ENCODE peak calls at places on chromosomes 5 and 9, in eight cellular contexts. Z is HL-60, E is astrocyte of the spinal cord, S is astrocyte, H is PC-9, O is endothelial cell, A is mesothelial cell of epicardium, C is transverse colon. U is an unnamed sample.

GRCh38 chr5:103280962-103281361 is 22.4 kb downstream of the MACIR start:
- DNase-seq in H (no peak), Z (no peak), C (no peak), O (no peak), E (no peak), S (no peak), A (no peak), U (no peak)

GRCh38 chr5:112240011-112240410 is 179.1 kb downstream of the EPB41L4A start:
- DNase-seq in O (no peak), A (no peak), Z (no peak), C (no peak), E (no peak), S (no peak), H (no peak), U (no peak)

GRCh38 chr5:160640417-160640816 is 211.6 kb downstream of the ATP10B start:
- DNase-seq in A (no peak), C (no peak), H (no peak), E (no peak), Z (peak), O (no peak), S (no peak), U (no peak)

GRCh38 chr9:98264510-98264909 is 9.1 kb upstream of the TBC1D2 start:
- DNase-seq in A (no peak), Z (no peak), S (no peak), E (no peak), H (no peak), O (no peak), C (no peak), U (no peak)

GRCh38 chr5:129904667-129905466 is 602 bp downstream of the CHSY3 start:
- DNase-seq in E (peak), S (no peak), C (peak), H (peak), A (peak), Z (no peak), O (peak), U (no peak)

GRCh38 chr5:170105643-170106611 is at the start of gene FOXI1:
- DNase-seq in A (no peak), C (no peak), E (no peak), H (no peak), O (no peak), Z (peak), S (no peak), U (no peak)

GRCh38 chr9:131478911-131479310 is 23.8 kb upstream of the POMT1 start:
- DNase-seq in H (no peak), C (no peak), Z (no peak), A (no peak), S (no peak), O (no peak), E (no peak), U (no peak)

GRCh38 chr9:121888438-121888775 is 204.7 kb downstream of the TTLL11 start:
- DNase-seq in E (peak), A (no peak), S (peak), H (no peak), O (no peak), Z (no peak), C (no peak), U (no peak)

GRCh38 chr9:136711751-136712689 is at the start of gene DIPK1B:
- DNase-seq in A (peak), S (no peak), Z (no peak), H (no peak), C (no peak), E (no peak), O (peak), U (no peak)

GRCh38 chr5:172910828-172911627 is 48.2 kb upstream of the RPL26L1 start:
- DNase-seq in E (peak), H (peak), A (no peak), Z (peak), O (peak), C (peak), S (peak), U (peak)

GRCh38 chr5:132263548-132264261 is 6.2 kb downstream of the PDLIM4 start:
- DNase-seq in Z (no peak), S (peak), H (peak), E (peak), C (peak), O (no peak), A (peak), U (peak)

GRCh38 chr9:109329274-109330258 is 8.7 kb upstream of the EPB41L4B start:
- DNase-seq in H (peak), E (peak), Z (no peak), O (no peak), C (peak), S (peak), A (no peak), U (no peak)

GRCh38 chr5:119269061-119269579 is 86.7 kb upstream of the TNFAIP8 start:
- DNase-seq in S (peak), O (peak), H (peak), Z (peak), A (no peak), E (peak), C (peak), U (no peak)

GRCh38 chr9:5042661-5043178 is 57.6 kb downstream of the JAK2 start:
- DNase-seq in A (no peak), H (no peak), Z (no peak), E (no peak), S (no peak), O (no peak), C (no peak), U (no peak)

GRCh38 chr5:24547127-24547526 is 97.7 kb downstream of the CDH10 start:
- DNase-seq in E (no peak), S (no peak), C (no peak), H (no peak), Z (no peak), A (no peak), O (no peak), U (no peak)

GRCh38 chr5:96259211-96259772 is 173.8 kb downstream of the PCSK1 start:
- DNase-seq in C (no peak), H (peak), E (peak), Z (peak), O (no peak), S (peak), A (no peak), U (no peak)

GRCh38 chr5:165858118-165858517 is 2352.7 kb downstream of the MAT2B start:
- DNase-seq in S (no peak), O (no peak), H (no peak), C (no peak), Z (no peak), E (no peak), A (no peak), U (no peak)

GRCh38 chr5:14143843-14144585 is 872 bp downstream of the TRIO start:
- DNase-seq in A (peak), S (no peak), C (peak), Z (peak), H (peak), E (no peak), O (peak), U (no peak)

GRCh38 chr5:37247036-37247435 is 2.1 kb downstream of the CPLANE1 start:
- DNase-seq in H (no peak), C (no peak), E (peak), A (no peak), S (peak), Z (no peak), O (no peak), U (no peak)

GRCh38 chr5:57834829-57835554 is 352.4 kb upstream of the ACTBL2 start:
- DNase-seq in O (peak), C (no peak), Z (no peak), S (peak), A (no peak), H (no peak), E (peak), U (no peak)

GRCh38 chr5:142915038-142915437 is 144.9 kb downstream of the ARHGAP26 start:
- DNase-seq in Z (no peak), A (no peak), S (no peak), H (no peak), C (no peak), E (no peak), O (no peak), U (no peak)

GRCh38 chr5:142911775-142912174 is 141.6 kb downstream of the ARHGAP26 start:
- DNase-seq in H (no peak), A (no peak), E (no peak), Z (no peak), S (no peak), C (no peak), O (no peak), U (no peak)

GRCh38 chr5:142913728-142914338 is 143.7 kb downstream of the ARHGAP26 start:
- DNase-seq in H (peak), C (no peak), S (no peak), A (no peak), O (no peak), E (no peak), Z (no peak), U (no peak)

GRCh38 chr5:142918959-142919635 is 148.9 kb downstream of the ARHGAP26 start:
- DNase-seq in C (no peak), Z (peak), S (no peak), A (no peak), H (no peak), E (no peak), O (no peak), U (no peak)

GRCh38 chr5:142915840-142916424 is 145.8 kb downstream of the ARHGAP26 start:
- DNase-seq in A (no peak), C (peak), Z (peak), S (no peak), E (peak), O (peak), H (peak), U (no peak)
- TF ChIP-seq CTCF in A (peak), C (peak), Z (peak), S (peak), E (peak), O (peak), H (peak), U (no peak)

GRCh38 chr9:17402309-17402708 is 176.6 kb upstream of the SH3GL2 start:
- DNase-seq in C (no peak), O (peak), A (no peak), Z (peak), H (no peak), S (peak), E (peak), U (no peak)
- TF ChIP-seq CTCF in C (no peak), O (peak), A (no peak), Z (no peak), H (no peak), S (no peak), E (peak), U (no peak)

GRCh38 chr5:15993334-15993733 is 186.3 kb downstream of the MARCHF11 start:
- DNase-seq in C (no peak), O (no peak), A (no peak), S (peak), E (peak), H (no peak), Z (no peak), U (no peak)

GRCh38 chr5:15993934-15994333 is 185.7 kb downstream of the MARCHF11 start:
- DNase-seq in E (peak), Z (no peak), O (no peak), H (no peak), S (no peak), A (no peak), C (no peak), U (no peak)

GRCh38 chr5:15992918-15993317 is 186.7 kb downstream of the MARCHF11 start:
- DNase-seq in S (peak), O (no peak), Z (no peak), C (no peak), E (peak), H (no peak), A (no peak), U (no peak)

GRCh38 chr5:15991586-15991985 is 188.0 kb downstream of the MARCHF11 start:
- DNase-seq in O (no peak), A (no peak), Z (no peak), E (no peak), H (no peak), S (no peak), C (no peak), U (no peak)

DNA sequence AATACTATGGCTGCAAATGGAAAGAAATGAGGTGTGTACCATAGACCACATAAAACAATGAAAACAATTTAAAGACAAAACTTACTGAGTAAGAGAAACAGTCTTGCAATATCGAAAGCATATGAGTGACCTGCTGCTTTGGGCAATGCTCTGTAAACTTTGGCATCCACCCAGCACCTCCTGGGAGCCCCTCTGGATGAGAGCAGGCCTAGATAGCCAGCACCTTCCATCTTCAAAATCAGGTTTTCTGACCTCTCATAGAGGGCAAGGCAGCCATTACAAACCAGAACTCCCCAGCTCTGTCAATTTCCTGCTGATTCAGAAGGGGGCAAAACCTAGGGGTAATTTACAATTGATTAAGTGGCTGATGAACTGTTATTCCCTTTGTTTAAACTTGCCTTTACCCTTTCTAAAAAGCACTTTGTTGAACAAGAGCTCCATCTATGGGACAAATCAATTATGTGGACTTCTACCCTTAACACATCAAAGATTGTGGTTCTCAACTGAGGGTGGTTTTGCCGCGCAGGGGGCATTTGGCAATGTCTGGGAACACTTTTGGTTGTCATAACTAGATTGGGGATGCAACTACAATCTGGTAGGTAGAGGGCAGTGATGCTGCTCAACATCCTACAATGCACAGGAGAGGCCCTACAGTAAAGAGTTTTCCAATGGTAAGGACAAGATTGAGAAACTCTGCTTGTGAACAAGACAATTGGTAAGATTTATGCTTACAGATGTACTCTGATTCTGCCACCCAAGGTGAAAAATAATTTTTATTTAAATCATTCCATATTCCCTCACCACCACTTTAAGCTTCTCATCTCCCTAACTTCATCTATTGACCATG is 184.2 kb downstream of the MARCHF11 start:
- DNase-seq in Z (no peak), A (no peak), H (no peak), E (peak), C (no peak), O (no peak), S (peak), U (no peak)
- TF ChIP-seq CTCF in Z (peak), A (peak), H (peak), E (peak), C (no peak), O (peak), S (peak), U (no peak)

GRCh38 chr5:154642499-154643245 is 112.5 kb upstream of the LARP1 start:
- DNase-seq in O (no peak), A (no peak), Z (peak), S (no peak), C (no peak), H (peak), E (peak), U (no peak)
- TF ChIP-seq CTCF in O (no peak), A (no peak), Z (peak), S (peak), C (peak), H (peak), E (peak), U (no peak)

DNA sequence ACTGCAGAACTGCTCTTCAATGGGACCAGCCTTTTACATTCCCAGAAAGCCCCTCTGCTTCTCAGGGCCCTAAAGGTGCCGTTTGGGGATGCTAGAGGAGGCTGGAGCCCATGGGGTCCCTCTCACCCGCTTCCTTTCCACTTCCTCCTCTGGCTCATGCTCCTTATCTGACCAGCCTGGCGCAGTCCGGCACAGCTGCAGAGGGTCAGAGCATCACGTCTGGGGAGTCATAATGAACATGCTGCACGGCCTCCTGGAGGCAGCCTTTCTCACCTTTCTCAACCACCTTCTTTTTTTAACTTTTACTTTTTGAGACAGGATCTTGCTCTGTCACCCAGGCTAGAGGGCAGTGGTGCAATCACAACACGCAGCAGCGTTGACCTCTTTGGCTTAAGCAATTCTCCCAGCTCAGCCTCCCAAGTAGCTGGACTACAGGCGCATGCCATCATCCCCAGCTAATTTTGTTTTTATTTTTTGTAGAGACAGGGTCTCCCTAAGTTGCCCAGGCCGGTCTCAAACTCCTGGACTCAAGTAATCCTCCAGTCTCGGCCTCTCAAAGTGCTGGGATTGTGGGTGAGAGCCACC is 15.1 kb upstream of the TCF7 start:
- DNase-seq in E (no peak), O (no peak), A (no peak), S (no peak), H (no peak), Z (peak), C (no peak), U (no peak)
- TF ChIP-seq CTCF in E (no peak), O (no peak), A (no peak), S (no peak), H (no peak), Z (no peak), C (no peak), U (no peak)

DNA sequence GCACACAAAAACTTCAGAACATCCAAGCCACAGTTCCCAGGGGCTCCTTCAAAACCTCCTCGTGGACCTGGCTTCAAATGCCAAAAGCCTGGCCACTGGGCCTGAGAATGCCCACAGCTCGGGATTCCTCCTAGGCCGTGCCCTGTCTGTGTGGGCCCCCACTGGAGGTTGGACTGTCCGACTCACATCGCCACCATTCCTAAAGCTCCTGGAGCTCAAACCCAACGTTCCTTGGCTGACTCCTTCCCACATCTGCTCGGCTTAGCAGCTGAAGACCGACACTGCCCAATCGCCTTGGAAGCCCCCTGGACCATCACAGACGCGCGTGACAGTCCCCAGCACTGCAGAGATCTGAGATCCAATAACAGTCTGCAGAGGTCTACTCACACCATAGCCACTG is 7.7 kb downstream of the SIT1 start:
- DNase-seq in E (no peak), S (no peak), C (no peak), H (no peak), Z (no peak), O (no peak), A (no peak), U (no peak)
- TF ChIP-seq CTCF in E (no peak), S (no peak), C (no peak), H (no peak), Z (no peak), O (no peak), A (no peak), U (no peak)

GRCh38 chr9:95193480-95193879 is 124.0 kb downstream of the FANCC start:
- DNase-seq in O (no peak), Z (no peak), A (no peak), C (no peak), H (no peak), E (no peak), S (no peak), U (no peak)

GRCh38 chr9:95190413-95190812 is 127.1 kb downstream of the FANCC start:
- DNase-seq in A (no peak), C (no peak), H (no peak), Z (no peak), S (no peak), O (no peak), E (no peak), U (no peak)

GRCh38 chr9:95189230-95190098 is 128.0 kb downstream of the FANCC start:
- DNase-seq in C (no peak), O (peak), Z (no peak), E (peak), H (no peak), S (peak), A (no peak), U (no peak)

GRCh38 chr9:95192631-95193030 is 124.9 kb downstream of the FANCC start:
- DNase-seq in H (no peak), A (no peak), Z (no peak), O (no peak), S (no peak), C (no peak), E (no peak), U (no peak)

GRCh38 chr9:95193067-95193466 is 124.4 kb downstream of the FANCC start:
- DNase-seq in H (no peak), E (no peak), O (no peak), Z (no peak), A (no peak), C (no peak), S (no peak), U (no peak)
- TF ChIP-seq CTCF in H (no peak), E (peak), O (no peak), Z (no peak), A (no peak), C (no peak), S (no peak), U (no peak)

GRCh38 chr5:176675676-176676360 is 28.5 kb downstream of the TSPAN17 start:
- DNase-seq in E (no peak), H (peak), Z (no peak), S (no peak), C (no peak), A (peak), O (peak), U (no peak)
- TF ChIP-seq CTCF in E (peak), H (peak), Z (peak), S (peak), C (no peak), A (peak), O (peak), U (no peak)

U was measured in omental fat pad.